ENCODE peak calls at places on chromosomes 13 and 19, in five cellular contexts. Y, S, R, T and X are unnamed samples.

GRCh38 chr19:36049080-36049698 is 4.9 kb downstream of the THAP8 start:
- DNase-seq in T (no peak), S (no peak), R (no peak), Y (no peak), X (no peak)

GRCh38 chr13:44843403-44843802 is 145.9 kb downstream of the NUFIP1 start:
- DNase-seq in S (no peak), R (peak), T (no peak), Y (no peak), X (no peak)

GRCh38 chr13:23776698-23777570 is 112.3 kb downstream of the MIPEP start:
- DNase-seq in T (no peak), Y (no peak), R (no peak), S (no peak), X (no peak)

GRCh38 chr13:21150013-21150412 is 26.3 kb downstream of the SKA3 start:
- DNase-seq in R (no peak), S (no peak), T (no peak), Y (no peak), X (no peak)

GRCh38 chr13:79966502-79966901 is 374.4 kb downstream of the SPRY2 start:
- DNase-seq in R (no peak), Y (no peak), T (no peak), S (no peak), X (no peak)

GRCh38 chr13:113938716-113939115 is 35.2 kb downstream of the C13orf46 start:
- DNase-seq in Y (no peak), R (no peak), S (no peak), T (no peak), X (no peak)

GRCh38 chr13:45521292-45521691 is 56.6 kb downstream of the COG3 start:
- DNase-seq in T (no peak), S (no peak), Y (no peak), R (peak), X (no peak)

GRCh38 chr13:77859450-77859849 is 59.2 kb downstream of the EDNRB start:
- DNase-seq in Y (no peak), T (no peak), S (no peak), R (no peak), X (no peak)

GRCh38 chr13:31067416-31068118 is 94.1 kb downstream of the HSPH1 start:
- DNase-seq in T (no peak), Y (no peak), S (no peak), R (peak), X (no peak)

GRCh38 chr19:2970201-2970838 is 7.0 kb upstream of the TLE6 start:
- DNase-seq in Y (no peak), R (no peak), T (no peak), S (no peak), X (no peak)

GRCh38 chr19:925912-926594 is at the start of gene ARID3A:
- DNase-seq in Y (peak), T (no peak), R (no peak), S (no peak), X (no peak)

GRCh38 chr19:38388310-38389100 is at the start of gene SPRED3:
- DNase-seq in S (no peak), R (no peak), T (peak), Y (peak), X (no peak)

GRCh38 chr19:49431330-49431749 is 6.2 kb downstream of the GFY start:
- DNase-seq in S (no peak), R (no peak), Y (no peak), T (no peak), X (no peak)

GRCh38 chr13:30373727-30374126 is 48.6 kb upstream of the UBE2L5 start:
- DNase-seq in R (no peak), Y (no peak), T (no peak), S (peak), X (no peak)

GRCh38 chr13:29571876-29572570 is 23.5 kb downstream of the SLC7A1 start:
- DNase-seq in T (no peak), S (no peak), Y (no peak), R (no peak), X (no peak)

GRCh38 chr19:19304186-19304975 is 15.9 kb downstream of the SUGP1 start:
- DNase-seq in S (no peak), Y (no peak), R (no peak), T (peak), X (peak)

GRCh38 chr13:24232037-24232436 is 71.5 kb downstream of the SPATA13 start:
- DNase-seq in T (no peak), S (no peak), Y (no peak), R (no peak), X (no peak)

GRCh38 chr19:3062165-3063105 is at the start of gene TLE5:
- DNase-seq in Y (peak), S (peak), T (peak), R (peak), X (peak)

GRCh38 chr19:47512183-47512947 is 2.5 kb downstream of the NAPA start:
- DNase-seq in T (no peak), S (no peak), Y (no peak), R (peak), X (no peak)

GRCh38 chr19:3351702-3352447 is 14.5 kb upstream of the NFIC start:
- DNase-seq in Y (no peak), R (no peak), S (no peak), T (no peak), X (no peak)

GRCh38 chr19:1307320-1307719 is 21.6 kb downstream of the EFNA2 start:
- DNase-seq in S (no peak), T (no peak), Y (no peak), R (no peak), X (no peak)

GRCh38 chr13:102091231-102091630 is 310.6 kb downstream of the FGF14 start:
- DNase-seq in T (no peak), R (peak), Y (peak), S (no peak), X (no peak)

GRCh38 chr13:45627656-45628055 is 12.1 kb upstream of the ERICH6B start:
- DNase-seq in Y (no peak), T (no peak), R (no peak), S (no peak), X (no peak)

GRCh38 chr19:7744871-7745270 is 2.5 kb downstream of the CD209 start:
- DNase-seq in T (no peak), R (no peak), S (no peak), Y (no peak), X (no peak)

GRCh38 chr19:49475995-49476880 is 2.2 kb downstream of the FLT3LG start:
- DNase-seq in Y (peak), R (no peak), S (peak), T (no peak), X (no peak)

GRCh38 chr13:72113070-72113469 is 246.1 kb upstream of the DACH1 start:
- DNase-seq in Y (no peak), T (no peak), S (no peak), R (no peak), X (no peak)

GRCh38 chr19:804419-805160 is 7.3 kb downstream of the PTBP1 start:
- DNase-seq in Y (no peak), T (no peak), S (no peak), R (no peak), X (no peak)

GRCh38 chr13:110419391-110419791 is 112.3 kb downstream of the COL4A2 start:
- DNase-seq in Y (no peak), S (no peak), T (no peak), R (no peak), X (no peak)

GRCh38 chr19:39406656-39407393 is at the start of gene ZFP36:
- DNase-seq in T (peak), R (peak), Y (peak), S (peak), X (peak)

GRCh38 chr13:41634407-41634806 is 177.1 kb downstream of the RGCC start:
- DNase-seq in T (no peak), Y (no peak), S (no peak), R (no peak), X (no peak)

GRCh38 chr19:2095338-2095938 is 688 bp downstream of the MOB3A start:
- DNase-seq in T (no peak), R (no peak), S (no peak), Y (no peak), X (no peak)

GRCh38 chr13:98050041-98050466 is 92.8 kb upstream of the FARP1 start:
- DNase-seq in R (peak), T (no peak), S (no peak), Y (peak), X (no peak)

GRCh38 chr19:5313307-5313706 is 27.3 kb downstream of the PTPRS start:
- DNase-seq in R (no peak), Y (no peak), T (no peak), S (no peak), X (no peak)

GRCh38 chr19:49212302-49212701 is 54.7 kb downstream of the TRPM4 start:
- DNase-seq in S (no peak), Y (no peak), T (no peak), R (no peak), X (no peak)

GRCh38 chr13:99857738-99858137 is 113.8 kb downstream of the ZIC5 start:
- DNase-seq in Y (no peak), R (no peak), S (no peak), T (no peak), X (no peak)

GRCh38 chr13:64234255-64234654 is 2818.6 kb upstream of the PCDH20 start:
- DNase-seq in R (peak), T (no peak), S (no peak), Y (no peak), X (no peak)

GRCh38 chr13:113057084-113057483 is 48.5 kb upstream of the F7 start:
- DNase-seq in Y (no peak), R (no peak), S (no peak), T (no peak), X (no peak)

GRCh38 chr13:98439896-98440295 is 137.0 kb downstream of the STK24 start:
- DNase-seq in R (no peak), Y (no peak), T (no peak), S (no peak), X (no peak)

GRCh38 chr13:38685974-38686571 is 804 bp upstream of the FREM2 start:
- DNase-seq in R (peak), S (no peak), Y (peak), T (no peak), X (peak)